ENCODE peak calls at places on chromosome 19, in six cellular contexts. U is skeletal muscle cell, F is heart left ventricle, L is bronchial epithelial cell, O is tibial artery, M is fibroblast of the aortic adventitia. W is an unnamed sample.
A peak's percentile ranks its signal among the peaks of the same experiment; 100 is the strongest.

GRCh38 chr19:53730391-53730790 is 93.7 kb downstream of the NLRP12 start:
- DNase-seq in U (no peak), F (no peak), L (no peak), O (no peak), M (no peak), W (no peak)

GRCh38 chr19:8366121-8366581 is 2.2 kb downstream of the ANGPTL4 start:
- DNase-seq in U (no peak), F (no peak), L (no peak), O (no peak), M (no peak), W (no peak)

GRCh38 chr19:40716031-40716654 is 543 bp downstream of the COQ8B start:
- DNase-seq in U (no peak), F (no peak), L (peak; percentile 98), O (peak; percentile 47), M (no peak), W (peak; percentile 94)

GRCh38 chr19:46924874-46925547 is 64.2 kb downstream of the ARHGAP35 start:
- DNase-seq in U (no peak), F (no peak), L (peak; percentile 51), O (no peak), M (peak; percentile 54), W (no peak)

GRCh38 chr19:28731113-28731512 is 481.8 kb downstream of the UQCRFS1 start:
- DNase-seq in U (no peak), F (no peak), L (no peak), O (no peak), M (no peak), W (no peak)

GRCh38 chr19:41442473-41443360 is at the start of gene ERICH4:
- DNase-seq in U (no peak), F (peak; percentile 21), L (no peak), O (no peak), M (no peak), W (no peak)

GRCh38 chr19:14440049-14440448 is 6.9 kb downstream of the PKN1 start:
- DNase-seq in U (no peak), F (peak; percentile 85), L (no peak), O (peak; percentile 80), M (no peak), W (peak; percentile 52)

GRCh38 chr19:55913643-55914268 is 18.4 kb downstream of the NLRP13 start:
- DNase-seq in U (no peak), F (no peak), L (no peak), O (no peak), M (no peak), W (no peak)

GRCh38 chr19:50427318-50427925 is 5.3 kb upstream of the MYBPC2 start:
- DNase-seq in U (no peak), F (no peak), L (no peak), O (no peak), M (no peak), W (no peak)

GRCh38 chr19:38362076-38362945 is 12.1 kb upstream of the PSMD8 start:
- DNase-seq in U (no peak), F (peak; percentile 90), L (peak; percentile 63), O (peak; percentile 72), M (peak; percentile 36), W (peak; percentile 49)

GRCh38 chr19:29384676-29385075 is 141.1 kb upstream of the VSTM2B start:
- DNase-seq in U (no peak), F (no peak), L (no peak), O (no peak), M (no peak), W (no peak)

GRCh38 chr19:43527860-43528622 is 1.0 kb upstream of the ETHE1 start:
- DNase-seq in U (no peak), F (peak; percentile 37), L (no peak), O (peak; percentile 57), M (peak; percentile 42), W (peak; percentile 62)

GRCh38 chr19:31730270-31730669 is 381.0 kb upstream of the TSHZ3 start:
- DNase-seq in U (no peak), F (no peak), L (no peak), O (no peak), M (no peak), W (no peak)

GRCh38 chr19:29810504-29810871 is 1.3 kb upstream of the CCNE1 start:
- DNase-seq in U (peak; percentile 3), F (no peak), L (peak; percentile 77), O (no peak), M (no peak), W (peak; percentile 16)

GRCh38 chr19:30784850-30785459 is 412.8 kb downstream of the ZNF536 start:
- DNase-seq in U (no peak), F (peak; percentile 48), L (no peak), O (peak; percentile 32), M (peak; percentile 33), W (peak; percentile 39)

GRCh38 chr19:28242317-28242927 is 970.5 kb downstream of the UQCRFS1 start:
- DNase-seq in U (no peak), F (no peak), L (peak; percentile 0), O (no peak), M (peak; percentile 59), W (peak; percentile 66)

GRCh38 chr19:51083783-51084182 is 1.1 kb upstream of the KLK14 start:
- DNase-seq in U (no peak), F (no peak), L (no peak), O (no peak), M (no peak), W (no peak)

GRCh38 chr19:38021356-38021755 is 114.3 kb downstream of the SIPA1L3 start:
- DNase-seq in U (no peak), F (no peak), L (no peak), O (no peak), M (no peak), W (peak; percentile 48)

GRCh38 chr19:41225238-41226052 is 6.4 kb downstream of the AXL start:
- DNase-seq in U (peak; percentile 98), F (peak; percentile 71), L (peak; percentile 97), O (peak; percentile 88), M (peak; percentile 99), W (peak; percentile 99)

GRCh38 chr19:4523306-4524110 is 5.2 kb upstream of the PLIN4 start:
- DNase-seq in U (no peak), F (no peak), L (no peak), O (no peak), M (peak; percentile 34), W (peak; percentile 59)

GRCh38 chr19:10862561-10863106 is 8.7 kb upstream of the CARM1 start:
- DNase-seq in U (no peak), F (no peak), L (no peak), O (no peak), M (no peak), W (no peak)
- H3K4me3 ChIP-seq in U (no peak overlapping the region), F (no peak overlapping the region), L (no peak overlapping the region), O (peak overlapping the region; percentile 17), M (no peak overlapping the region), W (no peak overlapping the region)

GRCh38 chr19:3154957-3155736 is 19.3 kb downstream of the GNA15 start:
- DNase-seq in U (peak; percentile 97), F (peak; percentile 86), L (peak; percentile 100), O (peak; percentile 81), M (peak; percentile 100), W (peak; percentile 100)
- H3K4me3 ChIP-seq in U (no peak overlapping the region), F (no peak overlapping the region), L (no peak overlapping the region), O (no peak overlapping the region), M (no peak overlapping the region), W (no peak overlapping the region)

DNA sequence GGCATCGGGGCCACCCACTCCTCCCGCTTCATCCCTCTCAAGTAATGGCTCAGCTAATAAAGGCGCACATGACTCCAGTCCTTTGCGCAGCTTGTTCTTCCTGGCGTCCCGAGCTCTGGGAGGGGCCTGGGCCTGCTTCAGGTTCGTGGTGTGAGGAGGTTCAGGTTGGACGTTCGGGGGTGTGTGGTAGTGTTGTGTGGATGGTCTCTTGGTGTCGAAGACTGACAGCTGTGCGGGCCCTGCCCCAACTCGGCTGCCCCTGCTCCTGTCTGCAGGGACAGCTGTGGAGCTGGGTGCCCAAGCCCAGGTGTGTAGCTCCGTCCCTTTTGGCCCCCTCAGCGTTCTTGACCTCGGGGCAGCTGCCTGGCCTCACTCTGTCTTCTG is 2.2 kb downstream of the RPS15 start:
- DNase-seq in U (no peak), F (no peak), L (no peak), O (no peak), M (no peak), W (no peak)
- H3K4me3 ChIP-seq in U (no peak overlapping the region), F (no peak overlapping the region), L (no peak overlapping the region), O (no peak overlapping the region), M (no peak overlapping the region), W (no peak overlapping the region)

DNA sequence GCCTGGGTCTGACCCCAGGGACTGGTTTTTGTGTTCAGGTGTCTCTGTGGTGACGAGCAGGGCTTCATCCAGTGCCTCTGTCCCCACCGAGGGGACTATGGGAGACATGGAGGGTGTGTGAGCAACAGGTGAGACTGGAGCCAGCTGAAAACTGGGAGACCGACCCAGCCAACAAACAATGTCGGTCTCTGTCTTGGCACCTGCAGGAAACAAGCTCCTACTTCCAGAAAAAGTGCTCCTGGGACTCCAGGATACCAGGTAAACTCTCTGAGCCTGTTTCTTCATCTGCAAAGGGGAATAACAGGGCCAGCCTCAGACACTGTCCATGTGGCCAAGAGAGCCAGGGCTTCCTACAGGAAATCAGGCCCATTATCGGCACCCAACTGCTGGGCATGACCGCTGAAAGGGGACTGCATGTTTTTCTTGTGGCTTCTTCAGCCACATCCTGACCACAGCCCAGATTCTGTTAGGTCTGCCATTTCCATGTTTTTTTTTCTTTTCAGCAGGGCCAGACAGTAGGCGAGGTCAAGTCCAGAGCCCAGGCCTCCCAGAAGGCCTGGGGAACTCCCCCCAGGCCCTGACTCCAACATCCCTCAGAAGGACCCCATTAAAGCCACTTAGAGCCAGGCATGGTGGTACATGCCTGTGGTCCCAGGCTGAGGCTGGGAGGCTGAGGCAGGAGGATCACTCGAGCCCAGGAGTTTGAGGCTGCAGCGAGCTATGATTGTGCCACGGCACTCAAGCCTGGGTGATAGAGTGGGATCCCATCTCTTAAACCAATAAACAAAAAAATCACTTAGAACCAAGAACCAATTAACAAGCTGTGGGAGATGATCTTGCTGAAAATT is 833 bp upstream of the BST2 start:
- DNase-seq in U (peak; percentile 10), F (no peak), L (no peak), O (no peak), M (no peak), W (no peak)
- H3K4me3 ChIP-seq in U (no peak overlapping the region), F (peak overlapping the region; percentile 51), L (no peak overlapping the region), O (peak overlapping the region; percentile 29), M (no peak overlapping the region), W (no peak overlapping the region)

DNA sequence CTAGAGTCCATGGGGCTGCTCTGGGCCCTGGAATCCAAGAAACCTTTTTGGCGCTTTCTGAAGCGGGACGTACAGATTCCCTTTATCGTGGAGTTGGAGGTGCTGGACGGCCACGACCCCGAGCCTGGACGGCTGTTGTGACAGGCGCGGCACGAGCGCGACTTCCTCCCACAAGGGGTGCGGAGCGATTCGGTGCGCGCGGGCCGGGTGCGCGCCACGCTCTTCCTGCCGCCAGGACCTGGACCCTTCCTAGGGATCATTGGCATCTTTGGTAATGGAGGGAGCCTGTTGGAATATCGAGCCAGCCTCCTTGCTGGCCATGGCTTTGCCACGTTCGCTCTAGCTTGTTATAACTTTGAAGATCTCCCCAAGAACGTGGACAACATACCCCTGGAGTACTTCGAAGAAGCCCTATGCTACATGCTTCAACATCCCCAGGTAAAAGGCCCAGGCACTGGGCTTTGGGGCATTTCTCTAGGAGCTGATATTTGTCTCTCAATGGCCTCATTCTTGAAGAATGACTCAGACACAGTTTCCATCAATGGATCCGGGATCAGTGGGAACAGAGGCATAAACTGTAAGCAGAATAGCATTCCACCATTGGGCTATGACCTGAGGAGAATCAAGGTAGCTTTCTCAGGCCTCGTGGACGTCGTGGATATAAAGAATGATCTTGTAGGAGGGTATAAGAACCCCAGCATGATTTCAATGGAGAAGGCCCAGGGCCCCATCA is 3.5 kb upstream of the ZFP82 start:
- DNase-seq in U (no peak), F (no peak), L (no peak), O (no peak), M (no peak), W (peak; percentile 24)
- H3K4me3 ChIP-seq in U (peak overlapping the region; percentile 49), F (peak overlapping the region; percentile 54), L (peak overlapping the region; percentile 10), O (peak overlapping the region; percentile 55), M (peak overlapping the region; percentile 48), W (peak overlapping the region; percentile 45)

GRCh38 chr19:22528956-22529355 is 105.2 kb upstream of the ZNF492 start:
- DNase-seq in U (no peak), F (no peak), L (no peak), O (no peak), M (no peak), W (no peak)
- H3K4me3 ChIP-seq in U (no peak overlapping the region), F (no peak overlapping the region), L (no peak overlapping the region), O (no peak overlapping the region), M (no peak overlapping the region), W (no peak overlapping the region)